ENCODE peak calls at places on chromosomes 12 and 14, in five cellular contexts. N is HepG2, F is K562, K is H1, M is GM12878. P is an unnamed sample.

GRCh38 chr12:123119808-123120207 is 31.1 kb downstream of the PITPNM2 start:
- DNase-seq in N (no peak), F (no peak), K (no peak), M (peak; percentile 57), P (no peak)

GRCh38 chr14:96285667-96286066 is 29.7 kb downstream of the BDKRB1 start:
- DNase-seq in N (no peak), F (no peak), K (no peak), M (no peak), P (no peak)

GRCh38 chr14:103334644-103335603 is 887 bp downstream of the EIF5 start:
- DNase-seq in N (peak; percentile 64), F (peak; percentile 72), K (no peak), M (no peak), P (no peak)

GRCh38 chr12:108125073-108125472 is 4.0 kb upstream of the WSCD2 start:
- DNase-seq in N (no peak), F (no peak), K (no peak), M (no peak), P (no peak)

GRCh38 chr14:95519699-95520098 is 3.2 kb upstream of the SYNE3 start:
- DNase-seq in N (no peak), F (no peak), K (no peak), M (no peak), P (peak; percentile 56)

GRCh38 chr14:91361236-91361811 is 56.3 kb downstream of the CCDC88C start:
- DNase-seq in N (peak; percentile 61), F (no peak), K (no peak), M (no peak), P (no peak)

GRCh38 chr14:105665247-105665950 is 139.0 kb downstream of the TMEM121 start:
- DNase-seq in N (no peak), F (no peak), K (no peak), M (no peak), P (no peak)

GRCh38 chr14:59339526-59339925 is 125.7 kb downstream of the GPR135 start:
- DNase-seq in N (no peak), F (no peak), K (no peak), M (no peak), P (no peak)

GRCh38 chr14:26596722-26597030 is 1.2 kb downstream of the NOVA1 start:
- DNase-seq in N (no peak), F (no peak), K (no peak), M (no peak), P (no peak)

GRCh38 chr12:52006726-52007157 is at the start of gene TAMALIN:
- DNase-seq in N (no peak), F (peak; percentile 81), K (no peak), M (no peak), P (no peak)

GRCh38 chr12:44497044-44497443 is 379.1 kb downstream of the NELL2 start:
- DNase-seq in N (no peak), F (no peak), K (no peak), M (no peak), P (no peak)

GRCh38 chr12:70815866-70816470 is 104.6 kb downstream of the PTPRR start:
- DNase-seq in N (no peak), F (no peak), K (no peak), M (no peak), P (no peak)

GRCh38 chr14:94395306-94395899 is 7.0 kb upstream of the SERPINA1 start:
- DNase-seq in N (no peak), F (no peak), K (no peak), M (no peak), P (no peak)

GRCh38 chr12:24363177-24363754 is 413.8 kb upstream of the SOX5 start:
- DNase-seq in N (no peak), F (no peak), K (no peak), M (no peak), P (no peak)

GRCh38 chr12:70094467-70094866 is 148.8 kb upstream of the CNOT2 start:
- DNase-seq in N (no peak), F (no peak), K (no peak), M (no peak), P (no peak)

GRCh38 chr12:71208053-71208685 is 50.4 kb upstream of the TSPAN8 start:
- DNase-seq in N (no peak), F (no peak), K (no peak), M (no peak), P (peak; percentile 7)

GRCh38 chr14:33463731-33464130 is 487.1 kb downstream of the EGLN3 start:
- DNase-seq in N (no peak), F (no peak), K (no peak), M (no peak), P (no peak)

GRCh38 chr12:48165089-48166031 is 8.0 kb upstream of the ASB8 start:
- DNase-seq in N (peak; percentile 44), F (peak; percentile 62), K (no peak), M (peak; percentile 45), P (peak; percentile 57)

GRCh38 chr12:68833508-68833907 is 25.5 kb downstream of the MDM2 start:
- DNase-seq in N (no peak), F (no peak), K (no peak), M (no peak), P (no peak)

GRCh38 chr12:28710882-28711281 is 438.2 kb upstream of the FAR2 start:
- DNase-seq in N (no peak), F (no peak), K (no peak), M (no peak), P (no peak)

GRCh38 chr14:103625361-103626095 is 3.5 kb upstream of the KLC1 start:
- DNase-seq in N (no peak), F (no peak), K (no peak), M (no peak), P (no peak)

GRCh38 chr12:2284321-2284813 is 231.6 kb downstream of the CACNA1C start:
- DNase-seq in N (no peak), F (no peak), K (no peak), M (no peak), P (no peak)

GRCh38 chr12:118061876-118062791 is 1.2 kb upstream of the WSB2 start:
- DNase-seq in N (no peak), F (peak; percentile 54), K (no peak), M (no peak), P (no peak)

GRCh38 chr12:122022393-122023338 is 982 bp downstream of the BCL7A start:
- DNase-seq in N (no peak), F (peak; percentile 70), K (no peak), M (no peak), P (no peak)

GRCh38 chr12:34292736-34293625 is 270.7 kb downstream of the ALG10 start:
- DNase-seq in N (peak; percentile 5), F (peak; percentile 42), K (no peak), M (no peak), P (no peak)

GRCh38 chr12:34289431-34290190 is 267.3 kb downstream of the ALG10 start:
- DNase-seq in N (no peak), F (no peak), K (no peak), M (no peak), P (no peak)

GRCh38 chr12:34291001-34291400 is 268.7 kb downstream of the ALG10 start:
- DNase-seq in N (no peak), F (no peak), K (no peak), M (no peak), P (no peak)

GRCh38 chr12:34290191-34290995 is 268.1 kb downstream of the ALG10 start:
- DNase-seq in N (no peak), F (no peak), K (no peak), M (no peak), P (no peak)

DNA sequence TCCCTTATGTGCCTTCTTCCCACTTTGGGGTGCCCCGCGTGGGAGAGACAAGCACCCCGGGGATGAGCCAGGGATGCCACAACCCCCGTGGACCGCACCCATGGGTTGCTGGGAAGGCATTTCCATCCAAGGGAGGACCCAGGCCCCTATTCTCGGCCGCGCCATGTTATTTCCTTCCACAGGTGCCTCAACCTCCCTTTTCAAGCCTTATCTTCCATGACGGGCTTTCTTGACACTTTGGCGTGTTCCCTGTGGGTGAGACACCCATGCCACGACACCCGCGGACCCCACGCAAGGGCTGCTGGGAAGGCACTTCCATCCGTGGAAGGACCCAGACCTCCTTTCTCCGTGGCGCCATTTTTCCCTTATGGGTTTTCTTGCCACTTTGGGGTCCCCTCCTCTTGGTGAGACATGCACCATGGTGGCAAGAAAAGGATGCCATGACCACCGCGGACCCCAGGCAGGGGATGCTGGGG is 269.2 kb downstream of the ALG10 start:
- DNase-seq in N (no peak), F (no peak), K (no peak), M (no peak), P (no peak)
- TF ChIP-seq SRF in N (no peak), F (no peak), K (no peak), M (no peak), P (no peak)

DNA sequence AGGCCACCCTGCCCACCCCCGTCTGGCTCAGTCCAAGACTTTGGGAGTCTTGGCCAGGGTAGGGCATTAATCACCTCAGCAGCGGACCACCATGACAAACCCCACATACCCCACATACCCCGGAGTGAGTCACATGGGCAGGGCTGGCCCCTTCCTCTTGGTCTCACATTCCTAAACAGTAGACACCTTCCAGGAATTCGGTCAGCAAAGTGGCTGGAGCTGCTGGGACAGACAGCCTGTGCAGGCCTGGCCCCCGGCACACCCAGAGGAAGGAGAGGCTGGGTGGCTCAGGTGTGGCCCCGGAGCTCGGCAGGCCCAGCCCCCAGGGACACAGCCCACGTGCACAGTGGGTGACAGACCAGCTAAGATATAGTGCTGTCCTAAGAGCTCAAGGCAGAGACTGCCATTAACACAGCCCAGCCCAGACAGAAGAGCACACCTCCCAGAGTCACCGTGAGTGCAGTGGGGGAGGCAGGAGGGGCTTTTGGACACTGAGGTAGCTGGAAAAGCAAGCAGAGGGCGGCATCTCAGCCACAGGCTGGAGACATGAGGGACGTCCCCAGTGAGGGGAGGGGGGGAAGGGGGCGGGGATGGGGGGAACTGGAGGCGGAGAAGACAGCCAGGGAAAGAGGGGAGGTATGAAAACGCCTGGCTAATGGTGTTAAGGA is 24.0 kb downstream of the CCDC85C start:
- DNase-seq in N (no peak), F (peak; percentile 29), K (peak; percentile 53), M (no peak), P (peak; percentile 47)
- TF ChIP-seq POLR2A in N (no peak), F (no peak), K (no peak), M (no peak), P (no peak)

GRCh38 chr14:69288956-69289705 is 29.2 kb downstream of the GALNT16 start:
- DNase-seq in N (no peak), F (no peak), K (no peak), M (no peak), P (no peak)
- TF ChIP-seq SRF in N (no peak), F (no peak), K (no peak), M (no peak), P (no peak)

DNA sequence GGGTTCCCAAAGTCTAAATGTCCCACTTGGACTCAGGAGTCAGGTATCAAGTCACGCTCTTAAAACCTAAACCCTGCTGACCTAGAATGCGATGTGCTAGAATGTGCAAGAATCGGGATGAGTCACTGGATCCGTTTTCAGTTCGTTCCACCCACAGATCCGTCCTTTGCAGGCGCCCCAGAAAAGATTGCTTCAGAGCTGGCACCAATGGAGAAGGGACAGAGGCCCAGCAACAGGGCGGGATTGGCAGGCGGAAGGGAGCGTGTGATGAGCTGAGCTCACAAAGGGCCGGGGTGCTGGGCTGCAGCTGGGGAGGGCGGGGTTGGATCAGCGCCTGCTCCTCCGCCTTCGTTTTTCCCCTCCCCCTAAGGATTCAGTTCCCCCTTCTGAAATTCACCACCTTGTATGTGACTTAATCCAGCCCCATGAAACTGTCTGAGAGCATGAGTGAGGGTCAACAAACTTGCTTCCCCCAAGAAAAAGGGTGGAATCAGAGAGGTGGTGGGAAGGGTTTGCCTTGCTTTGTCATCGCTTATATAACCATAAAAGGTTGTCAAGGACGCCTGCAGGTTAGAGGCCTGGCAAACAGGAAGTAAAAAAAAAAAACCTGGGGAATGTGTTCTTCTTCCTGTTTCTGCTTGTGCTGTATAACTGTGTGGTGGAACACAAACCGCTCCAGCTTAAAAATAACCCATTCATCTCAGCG is 2.8 kb upstream of the UBC start:
- DNase-seq in N (peak; percentile 99), F (peak; percentile 77), K (peak; percentile 97), M (peak; percentile 98), P (peak; percentile 99)
- TF ChIP-seq POLR2A in N (peak; percentile 54), F (peak; percentile 80), K (peak; percentile 67), M (peak; percentile 76), P (peak; percentile 52)

GRCh38 chr12:32365473-32366064 is 33.8 kb upstream of the FGD4 start:
- DNase-seq in N (peak; percentile 64), F (peak; percentile 69), K (peak; percentile 29), M (peak; percentile 8), P (peak; percentile 58)
- TF ChIP-seq SRF in N (no peak), F (no peak), K (no peak), M (no peak), P (no peak)

P was measured in HCT116.